ENCODE peak calls at places on chromosome 13, in eight cellular contexts. N is lower leg skin, A is omental fat pad, I is lower lobe of right lung, Q is cardiac fibroblast, T is nephron progenitor cell, M is AG04449, O is uterus. U is an unnamed sample.

GRCh38 chr13:51646041-51646670 is 61.9 kb downstream of the WDFY2 start:
- DNase-seq in I (no peak), T (no peak), O (no peak), Q (no peak), N (no peak), M (no peak), A (no peak), U (no peak)

GRCh38 chr13:40115456-40115855 is 460.0 kb downstream of the COG6 start:
- DNase-seq in N (no peak), M (no peak), T (no peak), A (no peak), I (no peak), Q (peak), O (no peak), U (no peak)

GRCh38 chr13:43058318-43058674 is 34.9 kb downstream of the DNAJC15 start:
- DNase-seq in Q (peak), N (no peak), M (peak), O (no peak), T (no peak), A (no peak), I (no peak), U (no peak)

GRCh38 chr13:68066879-68067513 is 836.9 kb upstream of the PCDH9 start:
- DNase-seq in N (no peak), I (no peak), Q (no peak), T (no peak), O (no peak), M (no peak), A (no peak), U (no peak)

GRCh38 chr13:101258071-101258470 is 158.2 kb downstream of the NALCN start:
- DNase-seq in N (no peak), I (no peak), Q (peak), O (no peak), M (peak), T (peak), A (no peak), U (no peak)

GRCh38 chr13:108851660-108852059 is 222.2 kb downstream of the MYO16 start:
- DNase-seq in T (no peak), O (no peak), Q (no peak), N (no peak), I (no peak), A (no peak), M (no peak), U (no peak)

GRCh38 chr13:101523732-101524131 is 71.3 kb downstream of the ITGBL1 start:
- DNase-seq in N (peak), A (no peak), Q (peak), T (no peak), O (no peak), I (no peak), M (no peak), U (no peak)

GRCh38 chr13:24716446-24716845 is 36.2 kb downstream of the ATP12A start:
- DNase-seq in A (no peak), M (no peak), T (no peak), Q (no peak), O (no peak), I (no peak), N (no peak), U (no peak)

GRCh38 chr13:48977973-48978372 is 2.3 kb downstream of the FNDC3A start:
- DNase-seq in T (no peak), A (no peak), I (no peak), M (no peak), O (no peak), N (no peak), Q (peak), U (no peak)

GRCh38 chr13:44384778-44385177 is 11.2 kb downstream of the SERP2 start:
- DNase-seq in O (no peak), N (no peak), M (no peak), A (no peak), I (no peak), T (no peak), Q (no peak), U (no peak)

GRCh38 chr13:92355213-92355612 is 871.4 kb upstream of the GPC6 start:
- DNase-seq in M (no peak), T (no peak), A (no peak), N (no peak), I (no peak), O (no peak), Q (peak), U (no peak)

GRCh38 chr13:39073983-39074382 is 35.7 kb downstream of the NHLRC3 start:
- DNase-seq in M (no peak), I (no peak), Q (no peak), N (no peak), O (no peak), A (no peak), T (no peak), U (no peak)

GRCh38 chr13:87810391-87810801 is 139.2 kb downstream of the SLITRK5 start:
- DNase-seq in I (no peak), T (peak), Q (no peak), O (no peak), A (no peak), M (no peak), N (no peak), U (no peak)

GRCh38 chr13:30774214-30774730 is 38.9 kb downstream of the ALOX5AP start:
- DNase-seq in I (no peak), T (no peak), O (no peak), N (no peak), A (no peak), M (no peak), Q (no peak), U (no peak)

GRCh38 chr13:51590966-51591627 is 6.8 kb downstream of the WDFY2 start:
- DNase-seq in N (peak), I (no peak), T (no peak), O (peak), A (no peak), Q (peak), M (peak), U (no peak)

GRCh38 chr13:94112227-94112626 is 367.3 kb downstream of the DCT start:
- DNase-seq in I (no peak), M (peak), O (no peak), A (no peak), T (no peak), N (peak), Q (peak), U (no peak)

DNA sequence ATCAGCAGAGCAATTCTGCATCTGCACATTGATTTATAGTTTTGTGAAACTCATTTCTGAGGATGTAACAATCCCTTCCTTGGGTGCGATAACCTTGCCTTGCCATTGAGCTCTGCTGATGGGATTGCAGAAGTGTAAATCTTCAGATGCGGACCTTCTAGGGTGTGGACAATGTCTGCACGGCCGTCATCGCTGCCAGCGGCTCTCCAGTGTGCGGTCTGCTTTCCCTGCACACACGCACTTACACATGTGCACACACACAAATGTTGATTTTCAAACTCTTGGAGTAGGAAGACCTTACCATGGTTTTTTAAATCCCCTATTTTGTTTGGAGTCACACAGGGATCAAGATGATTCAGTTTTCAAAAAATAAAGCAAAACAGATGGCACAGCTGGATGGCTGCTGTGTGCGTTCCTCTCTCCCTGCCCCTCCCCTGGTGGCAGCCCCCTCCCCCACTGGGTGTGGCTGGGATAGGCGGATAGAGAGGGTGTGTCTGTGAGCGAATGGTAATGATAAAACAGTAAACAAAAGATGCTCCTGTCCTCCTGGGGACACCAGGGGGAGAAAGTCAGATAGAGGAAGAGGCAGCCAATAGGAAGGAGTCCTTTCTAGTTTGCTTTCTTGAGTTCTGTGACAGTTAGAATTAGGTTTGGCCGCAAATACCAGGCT is 6.3 kb downstream of the TMEM255B start:
- DNase-seq in Q (no peak), M (no peak), T (no peak), A (no peak), N (no peak), I (no peak), O (no peak), U (no peak)
- TF ChIP-seq CTCF in Q (no peak), M (no peak), T (no peak), A (no peak), N (no peak), I (no peak), O (no peak), U (no peak)

GRCh38 chr13:26112843-26113242 is 61.0 kb upstream of the SHISA2 start:
- DNase-seq in A (no peak), T (no peak), O (no peak), M (no peak), Q (peak), N (no peak), I (no peak), U (no peak)
- TF ChIP-seq CTCF in A (no peak), T (peak), O (no peak), M (peak), Q (peak), N (no peak), I (no peak), U (no peak)

GRCh38 chr13:23455401-23456185 is 22.1 kb upstream of the SACS start:
- DNase-seq in T (no peak), N (no peak), I (no peak), Q (no peak), A (no peak), M (no peak), O (no peak), U (no peak)
- TF ChIP-seq CTCF in T (no peak), N (no peak), I (no peak), Q (no peak), A (no peak), M (no peak), O (no peak), U (no peak)

DNA sequence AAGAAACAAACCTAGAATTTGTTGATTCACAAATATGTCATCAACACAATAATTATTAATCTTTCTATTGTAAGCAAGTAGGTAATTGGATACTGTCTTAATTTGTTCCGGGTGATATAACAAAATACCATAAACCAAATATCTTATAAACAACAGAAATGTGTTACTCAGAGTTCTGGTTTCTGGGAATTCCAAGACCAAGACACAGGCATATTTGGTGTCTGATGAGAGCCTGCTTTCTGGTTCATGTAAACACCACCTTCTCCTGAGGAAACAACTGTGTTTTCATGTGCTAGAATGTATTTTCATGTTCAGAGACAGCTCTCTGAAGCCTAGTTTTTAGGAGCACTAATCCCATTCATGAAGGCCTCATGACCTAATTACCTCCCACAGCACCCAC is 1819.5 kb downstream of the SLITRK5 start:
- DNase-seq in N (no peak), M (no peak), T (no peak), Q (no peak), A (no peak), I (no peak), O (no peak), U (no peak)
- TF ChIP-seq CTCF in N (no peak), M (no peak), T (no peak), Q (no peak), A (no peak), I (no peak), O (no peak), U (no peak)

GRCh38 chr13:59261928-59262488 is 901.7 kb downstream of the DIAPH3 start:
- DNase-seq in O (no peak), A (no peak), T (no peak), Q (peak), I (no peak), M (no peak), N (no peak), U (no peak)
- TF ChIP-seq CTCF in O (no peak), A (no peak), T (peak), Q (peak), I (no peak), M (peak), N (no peak), U (no peak)

U was measured in CD14-positive monocyte.